ENCODE peak calls at places on chromosomes 16 and 17, in seven cellular contexts. L is astrocyte of the spinal cord, F is PC-3, P is epithelial cell of esophagus, H is AG09319, J is progenitor cell of endocrine pancreas, A is psoas muscle. I is an unnamed sample.

GRCh38 chr16:53996961-53997360 is 289.6 kb downstream of the IRX3 start:
- DNase-seq in A (no peak), H (no peak), P (no peak), J (no peak), F (no peak), L (no peak), I (no peak)

GRCh38 chr17:60315650-60316049 is 76.3 kb downstream of the USP32 start:
- DNase-seq in H (no peak), J (no peak), L (no peak), P (no peak), A (no peak), F (peak; percentile 39), I (no peak)

GRCh38 chr17:73998246-73999220 is 204.9 kb upstream of the RPL38 start:
- DNase-seq in A (no peak), L (no peak), H (no peak), F (peak; percentile 74), J (peak; percentile 68), P (peak; percentile 28), I (no peak)

GRCh38 chr17:76710863-76711611 is at the start of gene MXRA7:
- DNase-seq in P (peak; percentile 67), A (peak; percentile 84), L (peak; percentile 62), H (no peak), J (peak; percentile 65), F (peak; percentile 78), I (peak; percentile 82)

GRCh38 chr17:78168906-78169793 is 769 bp downstream of the SYNGR2 start:
- DNase-seq in H (no peak), J (peak; percentile 28), L (peak; percentile 33), A (peak; percentile 64), P (peak; percentile 70), F (peak; percentile 84), I (peak; percentile 76)

GRCh38 chr17:34351041-34351575 is 5.2 kb upstream of the CCL13 start:
- DNase-seq in L (no peak), H (no peak), A (no peak), P (no peak), J (no peak), F (no peak), I (no peak)

GRCh38 chr17:75722076-75722475 is 817 bp downstream of the ITGB4 start:
- DNase-seq in L (no peak), P (peak; percentile 32), J (no peak), F (peak; percentile 50), H (no peak), A (no peak), I (no peak)

GRCh38 chr17:44376124-44376523 is 12.5 kb upstream of the FAM171A2 start:
- DNase-seq in A (peak; percentile 24), J (no peak), H (no peak), P (no peak), F (peak; percentile 26), L (no peak), I (no peak)

GRCh38 chr16:49437344-49437743 is 63.7 kb downstream of the C16orf78 start:
- DNase-seq in J (no peak), L (no peak), F (no peak), H (no peak), A (no peak), P (no peak), I (no peak)

GRCh38 chr16:19589771-19590302 is 34.3 kb downstream of the VPS35L start:
- DNase-seq in A (no peak), L (peak; percentile 71), H (peak; percentile 78), P (peak; percentile 17), F (no peak), J (no peak), I (no peak)

GRCh38 chr17:50634123-50634914 is at the start of gene ABCC3:
- DNase-seq in J (no peak), H (no peak), A (peak; percentile 65), F (peak; percentile 75), P (peak; percentile 38), L (no peak), I (no peak)

GRCh38 chr16:58487566-58488351 is 12.2 kb upstream of the NDRG4 start:
- DNase-seq in A (peak; percentile 82), P (peak; percentile 77), F (peak; percentile 78), H (peak; percentile 29), L (peak; percentile 73), J (peak; percentile 86), I (peak; percentile 77)

GRCh38 chr16:9077001-9077809 is 14.2 kb upstream of the HAPSTR1 start:
- DNase-seq in L (peak; percentile 67), H (no peak), J (no peak), P (peak; percentile 88), F (peak; percentile 64), A (no peak), I (no peak)

GRCh38 chr17:46869296-46869695 is 17.9 kb downstream of the WNT9B start:
- DNase-seq in A (no peak), P (no peak), F (no peak), L (no peak), J (no peak), H (no peak), I (no peak)

GRCh38 chr16:54568897-54569807 is 282.6 kb upstream of the IRX3 start:
- DNase-seq in L (no peak), H (no peak), F (no peak), J (no peak), A (no peak), P (no peak), I (no peak)

GRCh38 chr16:69937465-69937951 is 13.6 kb upstream of the CLEC18A start:
- DNase-seq in P (peak; percentile 16), J (no peak), F (peak; percentile 20), A (no peak), H (no peak), L (no peak), I (no peak)

GRCh38 chr17:39739020-39739884 is 1.5 kb downstream of the GRB7 start:
- DNase-seq in J (peak; percentile 48), P (peak; percentile 92), A (no peak), F (peak; percentile 72), L (no peak), H (no peak), I (no peak)

GRCh38 chr16:27463741-27464662 is 62.0 kb downstream of the IL21R start:
- DNase-seq in L (no peak), F (no peak), P (no peak), H (no peak), A (no peak), J (no peak), I (no peak)

GRCh38 chr16:17276610-17277009 is 194.2 kb downstream of the XYLT1 start:
- DNase-seq in J (no peak), A (no peak), H (no peak), L (no peak), F (no peak), P (no peak), I (no peak)

GRCh38 chr17:17902357-17902756 is 65.6 kb upstream of the SREBF1 start:
- DNase-seq in A (no peak), P (no peak), F (peak; percentile 31), J (no peak), H (no peak), L (no peak), I (no peak)
- TF ChIP-seq CTCF in A (no peak), P (no peak), F (peak; percentile 51), J (no peak), H (no peak), L (no peak), I (no peak)

GRCh38 chr16:84088695-84089395 is 27.9 kb downstream of the MBTPS1 start:
- DNase-seq in H (no peak), A (no peak), F (peak; percentile 8), L (no peak), J (no peak), P (peak; percentile 16), I (no peak)
- TF ChIP-seq CTCF in H (no peak), A (no peak), F (peak; percentile 19), L (no peak), J (no peak), P (peak; percentile 13), I (no peak)

DNA sequence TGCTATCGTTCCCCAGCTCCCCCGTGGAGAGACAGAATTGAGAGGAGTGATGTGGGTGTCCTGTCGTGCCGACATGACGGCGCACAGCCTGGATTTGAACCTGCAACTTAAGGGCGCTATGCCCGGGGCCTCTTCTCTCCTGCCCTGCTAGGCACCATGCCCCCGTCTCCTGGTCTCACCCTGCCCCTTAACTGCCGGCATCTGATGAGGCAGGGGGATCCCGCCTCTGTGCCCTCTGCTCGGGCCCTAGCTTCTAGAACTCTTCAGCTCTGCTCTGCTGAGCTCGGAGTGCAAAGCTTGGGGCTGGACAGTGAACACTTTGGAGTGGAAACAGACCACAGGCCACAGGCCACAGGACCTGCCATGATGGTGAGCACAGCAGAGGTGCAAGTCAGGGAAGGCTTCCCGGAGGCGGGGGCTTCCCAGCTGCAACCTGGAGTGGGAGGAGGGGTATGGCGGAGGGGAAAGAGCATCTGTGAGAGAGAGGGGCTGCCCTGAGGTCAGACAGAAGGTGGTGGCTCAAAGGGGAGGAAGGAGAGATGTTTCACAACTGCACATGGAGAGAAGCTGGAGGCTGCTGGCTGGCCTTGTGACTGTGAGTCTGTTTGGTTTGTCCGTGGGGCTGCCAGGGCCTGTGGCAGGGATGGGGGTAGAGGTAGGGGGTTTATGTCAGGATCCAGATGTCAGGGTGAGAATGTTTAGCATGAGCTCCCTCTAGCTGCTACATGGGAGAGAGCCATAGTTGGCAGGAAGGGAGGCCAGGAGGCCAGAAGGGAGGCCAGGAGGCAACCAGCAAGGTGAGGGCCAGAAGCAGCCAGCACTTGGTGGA is 107.8 kb downstream of the CRLF3 start:
- DNase-seq in L (no peak), A (peak; percentile 7), F (no peak), J (no peak), H (no peak), P (no peak), I (no peak)
- TF ChIP-seq CTCF in L (peak; percentile 28), A (no peak), F (no peak), J (no peak), H (no peak), P (peak; percentile 12), I (peak; percentile 41)

GRCh38 chr17:4502466-4503154 is 3.9 kb downstream of the SPNS2 start:
- DNase-seq in F (no peak), J (no peak), H (no peak), A (no peak), L (no peak), P (no peak), I (no peak)

GRCh38 chr17:4498461-4499397 is at the start of gene SPNS2:
- DNase-seq in A (peak; percentile 74), H (no peak), P (peak; percentile 69), J (peak; percentile 40), L (no peak), F (peak; percentile 48), I (peak; percentile 97)

GRCh38 chr17:4499431-4500187 is 928 bp downstream of the SPNS2 start:
- DNase-seq in J (no peak), A (no peak), L (no peak), H (no peak), P (peak; percentile 23), F (no peak), I (peak; percentile 53)

GRCh38 chr17:4501295-4501949 is 2.7 kb downstream of the SPNS2 start:
- DNase-seq in L (no peak), H (no peak), P (no peak), J (no peak), A (no peak), F (no peak), I (no peak)

GRCh38 chr17:4500188-4500565 is 1.5 kb downstream of the SPNS2 start:
- DNase-seq in H (no peak), J (no peak), F (no peak), A (no peak), L (no peak), P (no peak), I (no peak)
- TF ChIP-seq CTCF in H (no peak), J (no peak), F (no peak), A (no peak), L (no peak), P (no peak), I (no peak)

GRCh38 chr16:88068476-88069396 is 117.5 kb downstream of the BANP start:
- DNase-seq in H (no peak), P (no peak), J (no peak), A (no peak), F (no peak), L (no peak), I (no peak)
- TF ChIP-seq CTCF in H (no peak), P (no peak), J (no peak), A (no peak), F (no peak), L (peak; percentile 16), I (no peak)

I was measured in D721Med.